ENCODE peak calls at places on chromosomes 13 and 19, in five cellular contexts. C is CD8-positive, alpha-beta T cell; P is dorsolateral prefrontal cortex; D is WTC11; H is HepG2. V is an unnamed sample.
A peak's percentile ranks its signal among the peaks of the same experiment; 100 is the strongest.

GRCh38 chr13:27792393-27793218 is at the start of gene GSX1:
- DNase-seq in H (peak; percentile 18), P (peak; percentile 60), C (peak; percentile 57), D (peak; percentile 87), V (peak; percentile 72)

GRCh38 chr19:38736036-38736412 is 8.2 kb downstream of the CAPN12 start:
- DNase-seq in D (peak; percentile 60), C (peak; percentile 71), H (no peak), P (no peak), V (peak; percentile 81)

GRCh38 chr13:48542581-48543341 is 9.9 kb upstream of the RCBTB2 start:
- DNase-seq in P (no peak), C (no peak), D (peak; percentile 41), H (peak; percentile 23), V (no peak)

GRCh38 chr19:11191934-11192333 is 5.4 kb downstream of the KANK2 start:
- DNase-seq in H (no peak), C (no peak), P (no peak), D (no peak), V (no peak)

GRCh38 chr19:9295411-9295849 is 14.2 kb downstream of the ZNF699 start:
- DNase-seq in H (no peak), C (no peak), P (no peak), D (no peak), V (no peak)

GRCh38 chr19:778910-779653 is 18.2 kb upstream of the PTBP1 start:
- DNase-seq in D (no peak), C (no peak), H (peak; percentile 81), P (no peak), V (no peak)

GRCh38 chr19:1551068-1552040 is 16.8 kb downstream of the MEX3D start:
- DNase-seq in D (no peak), P (no peak), H (no peak), C (no peak), V (no peak)

GRCh38 chr19:51644636-51645271 is 1.9 kb downstream of the SIGLEC14 start:
- DNase-seq in H (no peak), C (no peak), P (no peak), D (no peak), V (no peak)

GRCh38 chr19:34734601-34735103 is 609 bp downstream of the ZNF181 start:
- DNase-seq in C (no peak), D (no peak), H (no peak), P (no peak), V (no peak)

GRCh38 chr13:23668557-23668956 is 98.3 kb downstream of the TNFRSF19 start:
- DNase-seq in C (no peak), P (no peak), H (no peak), D (no peak), V (no peak)

GRCh38 chr19:17671906-17672305 is 16.2 kb downstream of the UNC13A start:
- DNase-seq in P (no peak), H (peak; percentile 24), C (no peak), D (peak; percentile 63), V (no peak)

GRCh38 chr13:53778937-53779336 is 750.3 kb downstream of the OLFM4 start:
- DNase-seq in P (no peak), C (no peak), H (no peak), D (no peak), V (no peak)

DNA sequence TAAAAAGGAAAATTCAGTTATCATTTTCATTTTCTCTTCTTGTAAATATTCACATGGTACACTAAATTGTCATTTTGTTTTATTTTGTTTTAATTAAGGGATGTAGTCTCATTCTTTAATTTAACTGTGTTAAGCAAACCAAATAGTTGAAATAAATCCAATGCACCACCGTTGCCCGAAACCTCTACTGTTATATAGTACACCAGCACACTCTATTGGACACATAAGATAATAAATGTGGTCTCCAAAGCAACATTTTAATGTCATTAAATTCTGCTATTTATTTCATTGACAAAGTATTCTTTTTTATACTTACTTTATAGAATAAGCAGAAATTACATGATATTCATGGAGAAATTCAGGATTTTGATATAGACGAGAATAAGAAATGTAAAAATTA is 156.4 kb upstream of the FREM2 start:
- DNase-seq in P (no peak), C (no peak), H (no peak), D (no peak), V (peak; percentile 7)
- TF ChIP-seq CTCF in P (peak; percentile 47), C (no peak), H (peak; percentile 38), D (no peak), V (peak; percentile 31)

DNA sequence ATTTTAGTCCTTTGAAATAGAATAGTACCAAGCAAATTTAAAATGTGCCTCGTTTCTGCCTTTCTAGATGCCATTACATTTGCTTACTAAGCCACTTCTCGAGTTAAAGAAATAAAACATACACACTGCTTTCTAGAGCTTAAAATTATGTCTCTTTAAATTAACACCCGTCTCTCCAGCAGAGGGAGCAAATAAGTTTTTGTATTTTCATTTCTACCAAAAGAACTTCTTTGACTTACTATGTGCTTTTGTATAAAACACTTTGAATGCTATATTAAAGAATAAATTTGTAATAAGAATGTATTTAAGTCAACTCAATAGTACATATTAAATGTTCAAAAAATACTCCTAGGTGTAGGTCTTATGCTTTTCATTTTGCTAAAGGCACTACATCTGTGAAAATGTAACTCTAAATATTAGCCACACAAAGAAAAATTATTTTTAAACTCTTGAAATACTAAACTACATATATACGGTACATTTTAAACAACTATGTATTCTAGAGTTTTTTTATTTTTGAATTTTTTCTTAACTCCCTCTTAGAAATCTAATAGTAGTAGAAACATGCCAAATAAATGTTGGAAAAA is 269.3 kb upstream of the MIR17HG start:
- DNase-seq in H (no peak), C (no peak), P (no peak), D (no peak), V (peak; percentile 24)
- TF ChIP-seq CTCF in H (no peak), C (no peak), P (peak; percentile 34), D (peak; percentile 21), V (no peak)

GRCh38 chr19:19740755-19741154 is 7.8 kb upstream of the ZNF14 start:
- DNase-seq in C (no peak), P (no peak), D (no peak), H (no peak), V (peak; percentile 17)

GRCh38 chr19:19741184-19741583 is 8.3 kb upstream of the ZNF14 start:
- DNase-seq in D (no peak), H (no peak), C (no peak), P (no peak), V (no peak)

GRCh38 chr19:19738564-19738963 is 5.7 kb upstream of the ZNF14 start:
- DNase-seq in H (no peak), C (no peak), D (no peak), P (no peak), V (no peak)

GRCh38 chr19:19732579-19733501 is at the start of gene ZNF14:
- DNase-seq in D (peak; percentile 97), H (peak; percentile 91), P (peak; percentile 94), C (peak; percentile 92), V (peak; percentile 99)

DNA sequence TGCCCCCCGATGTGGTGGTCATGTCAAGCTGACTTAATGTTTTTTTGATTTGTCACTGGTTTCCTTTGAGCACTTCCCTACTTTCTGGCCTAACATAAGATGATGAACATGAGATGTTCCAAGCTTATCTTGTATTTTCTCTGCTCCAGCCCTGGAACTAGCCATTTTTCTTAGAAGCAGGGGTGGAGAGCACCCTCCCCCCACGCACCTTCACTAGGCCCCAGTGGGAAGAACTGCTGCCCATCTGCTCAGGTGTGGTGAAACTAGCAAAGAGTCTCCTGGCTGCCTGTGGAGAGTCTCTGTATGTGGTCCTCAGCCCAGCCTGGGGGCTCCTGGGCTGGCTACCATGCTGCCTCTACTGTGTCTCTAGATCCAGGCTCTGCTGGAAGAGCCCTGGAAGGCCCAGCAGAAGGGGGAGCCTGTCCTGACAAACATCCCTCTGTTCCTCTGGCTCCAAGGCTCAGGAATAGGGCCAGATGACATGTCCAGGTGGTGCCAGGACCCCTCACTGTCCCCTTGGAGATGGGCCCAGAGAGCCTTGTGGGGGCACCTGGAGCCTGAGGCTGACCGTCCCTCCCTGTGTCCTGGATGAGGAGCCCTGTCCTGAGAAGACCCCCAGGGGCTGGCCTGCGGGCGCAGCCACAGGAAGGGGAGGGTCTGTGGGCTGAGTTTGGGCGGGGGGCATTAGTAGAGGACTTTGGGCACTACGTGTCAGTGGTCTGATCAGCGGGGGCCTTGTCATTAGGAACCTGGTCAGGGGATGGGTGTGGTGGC is 4.8 kb upstream of the ZNF14 start:
- DNase-seq in C (no peak), H (no peak), D (no peak), P (no peak), V (peak; percentile 17)
- TF ChIP-seq CTCF in C (no peak), H (no peak), D (no peak), P (no peak), V (no peak)

GRCh38 chr13:34833562-34834182 is 108.4 kb upstream of the NBEA start:
- DNase-seq in H (no peak), D (peak; percentile 51), P (no peak), C (no peak), V (no peak)
- TF ChIP-seq CTCF in H (peak; percentile 23), D (no peak), P (no peak), C (no peak), V (no peak)

GRCh38 chr19:46373573-46374359 is 26.9 kb downstream of the PPP5C start:
- DNase-seq in C (no peak), D (peak; percentile 61), P (peak; percentile 51), H (no peak), V (no peak)

GRCh38 chr19:46374526-46375475 is 27.9 kb downstream of the PPP5C start:
- DNase-seq in P (peak; percentile 23), D (no peak), C (no peak), H (no peak), V (no peak)

GRCh38 chr19:46371371-46371901 is 24.5 kb downstream of the PPP5C start:
- DNase-seq in C (no peak), H (no peak), D (no peak), P (peak; percentile 10), V (no peak)

GRCh38 chr19:46369817-46370216 is 22.9 kb downstream of the PPP5C start:
- DNase-seq in C (no peak), D (no peak), P (no peak), H (no peak), V (no peak)

DNA sequence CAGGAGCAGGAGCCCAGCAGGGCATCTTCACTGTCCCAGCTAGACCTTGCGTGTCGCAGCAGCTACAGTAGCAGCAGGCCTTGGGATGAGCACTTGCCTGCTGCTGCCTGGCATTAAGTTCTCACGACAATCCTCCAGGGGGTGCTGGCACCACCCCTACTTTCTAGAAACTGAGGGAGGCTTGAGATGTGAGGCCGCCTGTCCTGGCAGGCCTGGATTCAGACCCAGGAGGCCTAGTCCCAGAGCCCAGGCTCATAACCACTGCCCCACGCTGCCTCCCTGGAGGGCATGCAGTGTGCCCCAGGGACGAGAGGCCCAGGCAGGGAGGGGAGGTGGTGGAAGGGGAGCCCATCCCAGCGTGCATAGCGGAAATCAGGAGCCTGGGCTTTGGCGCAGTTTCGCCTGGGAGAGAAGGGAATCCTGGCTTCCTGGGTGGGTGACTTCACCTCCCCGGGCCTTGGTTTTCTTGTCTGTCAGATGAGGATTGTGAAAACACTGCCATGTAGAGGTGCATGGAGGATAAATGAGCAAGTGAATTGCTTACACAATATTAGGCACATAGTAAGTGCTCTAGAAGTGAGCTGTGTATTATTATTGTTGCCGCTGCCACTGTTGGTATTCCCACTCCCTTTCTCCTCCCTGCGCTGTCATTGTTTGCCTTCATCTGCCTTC is 26.1 kb downstream of the PPP5C start:
- DNase-seq in H (no peak), P (peak; percentile 34), D (peak; percentile 54), C (no peak), V (no peak)
- TF ChIP-seq CTCF in H (no peak), P (no peak), D (peak; percentile 15), C (no peak), V (no peak)

DNA sequence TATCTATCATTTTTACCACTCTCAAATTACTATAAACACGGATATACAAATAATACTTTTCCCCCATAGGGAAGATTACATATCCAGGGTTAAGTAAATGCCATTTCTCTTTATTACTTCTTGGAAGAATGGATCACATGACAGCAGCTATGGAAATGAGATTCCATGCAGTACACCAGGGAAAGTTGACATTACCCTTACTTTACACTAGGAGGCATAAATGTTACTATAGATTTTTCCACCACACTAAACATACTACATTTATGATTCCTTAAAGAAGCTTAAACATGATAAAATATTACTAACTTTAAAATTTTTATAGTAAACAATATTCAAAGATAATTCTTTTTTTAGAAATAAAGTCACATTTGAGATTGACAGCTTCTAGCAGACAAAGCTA is 611.4 kb downstream of the PCDH9 start:
- DNase-seq in H (peak; percentile 5), D (no peak), P (no peak), C (no peak), V (peak; percentile 8)
- TF ChIP-seq CTCF in H (peak; percentile 15), D (peak; percentile 28), P (no peak), C (no peak), V (no peak)

V was measured in GM13976.